ENCODE peak calls at places on chromosomes 11 and 22, in ten cellular contexts. One of them, this sample, is unnamed.

GRCh38 chr11:61793084-61793828 is 545 bp downstream of the FEN1 start:
- DNase-seq in LoVo: no peak
- DNase-seq in kidney glomerular epithelial cell: no peak
- DNase-seq in HT-29: peak; percentile 65
- DNase-seq in NCI-H524 treated with DMSO at 0.1 percent for 48 hours: no peak
- DNase-seq in cardiac muscle cell: no peak
- DNase-seq in NCI-H1092 treated with DMSO at 0.1 percent for 48 hours: peak; percentile 79
- DNase-seq in HS-5: no peak
- DNase-seq in T-helper 1 cell: no peak
- DNase-seq in GM23338: peak; percentile 24
- DNase-seq in this sample: no peak

GRCh38 chr11:6799402-6799801 is at the start of gene OR6A2:
- DNase-seq in LoVo: no peak
- DNase-seq in kidney glomerular epithelial cell: no peak
- DNase-seq in HT-29: no peak
- DNase-seq in NCI-H524 treated with DMSO at 0.1 percent for 48 hours: no peak
- DNase-seq in cardiac muscle cell: no peak
- DNase-seq in NCI-H1092 treated with DMSO at 0.1 percent for 48 hours: no peak
- DNase-seq in HS-5: peak; percentile 64
- DNase-seq in T-helper 1 cell: no peak
- DNase-seq in GM23338: no peak
- DNase-seq in this sample: no peak

GRCh38 chr11:8671651-8672062 is 10.8 kb downstream of the TRIM66 start:
- DNase-seq in LoVo: no peak
- DNase-seq in kidney glomerular epithelial cell: peak; percentile 69
- DNase-seq in HT-29: no peak
- DNase-seq in NCI-H524 treated with DMSO at 0.1 percent for 48 hours: no peak
- DNase-seq in cardiac muscle cell: peak; percentile 85
- DNase-seq in NCI-H1092 treated with DMSO at 0.1 percent for 48 hours: peak; percentile 55
- DNase-seq in HS-5: no peak
- DNase-seq in T-helper 1 cell: no peak
- DNase-seq in GM23338: no peak
- DNase-seq in this sample: no peak

GRCh38 chr22:40238425-40239344 is 61.0 kb downstream of the TNRC6B start:
- DNase-seq in LoVo: no peak
- DNase-seq in kidney glomerular epithelial cell: peak; percentile 70
- DNase-seq in HT-29: peak; percentile 41
- DNase-seq in NCI-H524 treated with DMSO at 0.1 percent for 48 hours: no peak
- DNase-seq in cardiac muscle cell: peak; percentile 84
- DNase-seq in NCI-H1092 treated with DMSO at 0.1 percent for 48 hours: no peak
- DNase-seq in HS-5: peak; percentile 31
- DNase-seq in T-helper 1 cell: no peak
- DNase-seq in GM23338: peak; percentile 53
- DNase-seq in this sample: peak; percentile 54

GRCh38 chr11:16603245-16603644 is 135.2 kb upstream of the C11orf58 start:
- DNase-seq in LoVo: no peak
- DNase-seq in kidney glomerular epithelial cell: peak; percentile 3
- DNase-seq in HT-29: no peak
- DNase-seq in NCI-H524 treated with DMSO at 0.1 percent for 48 hours: no peak
- DNase-seq in cardiac muscle cell: no peak
- DNase-seq in NCI-H1092 treated with DMSO at 0.1 percent for 48 hours: peak; percentile 67
- DNase-seq in HS-5: no peak
- DNase-seq in T-helper 1 cell: no peak
- DNase-seq in GM23338: peak; percentile 23
- DNase-seq in this sample: no peak

GRCh38 chr11:12618743-12619540 is 55.3 kb upstream of the TEAD1 start:
- DNase-seq in LoVo: no peak
- DNase-seq in kidney glomerular epithelial cell: no peak
- DNase-seq in HT-29: no peak
- DNase-seq in NCI-H524 treated with DMSO at 0.1 percent for 48 hours: no peak
- DNase-seq in cardiac muscle cell: peak; percentile 43
- DNase-seq in NCI-H1092 treated with DMSO at 0.1 percent for 48 hours: no peak
- DNase-seq in HS-5: no peak
- DNase-seq in T-helper 1 cell: no peak
- DNase-seq in GM23338: no peak
- DNase-seq in this sample: no peak

GRCh38 chr11:125101596-125101995 is 9.8 kb downstream of the TMEM218 start:
- DNase-seq in LoVo: no peak
- DNase-seq in kidney glomerular epithelial cell: no peak
- DNase-seq in HT-29: no peak
- DNase-seq in NCI-H524 treated with DMSO at 0.1 percent for 48 hours: no peak
- DNase-seq in cardiac muscle cell: no peak
- DNase-seq in NCI-H1092 treated with DMSO at 0.1 percent for 48 hours: no peak
- DNase-seq in HS-5: no peak
- DNase-seq in T-helper 1 cell: no peak
- DNase-seq in GM23338: no peak
- DNase-seq in this sample: no peak

GRCh38 chr11:40314327-40314726 is 1145.1 kb downstream of the LRRC4C start:
- DNase-seq in LoVo: no peak
- DNase-seq in kidney glomerular epithelial cell: no peak
- DNase-seq in HT-29: no peak
- DNase-seq in NCI-H524 treated with DMSO at 0.1 percent for 48 hours: no peak
- DNase-seq in cardiac muscle cell: no peak
- DNase-seq in NCI-H1092 treated with DMSO at 0.1 percent for 48 hours: no peak
- DNase-seq in HS-5: no peak
- DNase-seq in T-helper 1 cell: no peak
- DNase-seq in GM23338: no peak
- DNase-seq in this sample: no peak

This sample was measured in epithelial cell of proximal tubule.